ENCODE peak calls at places on chromosomes 2 and 18, in four cellular contexts. One of them, this sample, is unnamed.

GRCh38 chr2:206920310-206920709 is 19.0 kb upstream of the CPO start:
- DNase-seq in IMR-90: no peak
- DNase-seq in prostate gland: no peak
- DNase-seq in cardiac muscle cell: no peak
- DNase-seq in this sample: no peak

GRCh38 chr2:74554821-74555531 is 456 bp downstream of the DOK1 start:
- DNase-seq in IMR-90: peak; percentile 27
- DNase-seq in prostate gland: no peak
- DNase-seq in cardiac muscle cell: peak; percentile 50
- DNase-seq in this sample: peak; percentile 76

GRCh38 chr18:36744261-36744876 is 84.4 kb downstream of the TPGS2 start:
- DNase-seq in IMR-90: peak; percentile 72
- DNase-seq in prostate gland: no peak
- DNase-seq in cardiac muscle cell: no peak
- DNase-seq in this sample: no peak

GRCh38 chr2:36408198-36408703 is 52.7 kb downstream of the CRIM1 start:
- DNase-seq in IMR-90: peak; percentile 85
- DNase-seq in prostate gland: no peak
- DNase-seq in cardiac muscle cell: peak; percentile 65
- DNase-seq in this sample: no peak

GRCh38 chr2:25853038-25853638 is 25.1 kb downstream of the ASXL2 start:
- DNase-seq in IMR-90: no peak
- DNase-seq in prostate gland: no peak
- DNase-seq in cardiac muscle cell: no peak
- DNase-seq in this sample: no peak

GRCh38 chr2:233079473-233079877 is 19.3 kb downstream of the INPP5D start:
- DNase-seq in IMR-90: no peak
- DNase-seq in prostate gland: no peak
- DNase-seq in cardiac muscle cell: no peak
- DNase-seq in this sample: peak; percentile 72

GRCh38 chr2:188032786-188033185 is 258.9 kb upstream of the GULP1 start:
- DNase-seq in IMR-90: no peak
- DNase-seq in prostate gland: no peak
- DNase-seq in cardiac muscle cell: no peak
- DNase-seq in this sample: no peak

GRCh38 chr2:105683145-105683544 is 61.6 kb upstream of the NCK2 start:
- DNase-seq in IMR-90: no peak
- DNase-seq in prostate gland: no peak
- DNase-seq in cardiac muscle cell: no peak
- DNase-seq in this sample: no peak

GRCh38 chr2:100683231-100683630 is 120.4 kb downstream of the PDCL3 start:
- DNase-seq in IMR-90: no peak
- DNase-seq in prostate gland: no peak
- DNase-seq in cardiac muscle cell: no peak
- DNase-seq in this sample: no peak

GRCh38 chr2:39379643-39380524 is 57.2 kb downstream of the MAP4K3 start:
- DNase-seq in IMR-90: peak; percentile 68
- DNase-seq in prostate gland: peak; percentile 61
- DNase-seq in cardiac muscle cell: peak; percentile 81
- DNase-seq in this sample: peak; percentile 15

GRCh38 chr2:138766464-138766863 is 13.7 kb downstream of the NXPH2 start:
- DNase-seq in IMR-90: no peak
- DNase-seq in prostate gland: no peak
- DNase-seq in cardiac muscle cell: no peak
- DNase-seq in this sample: no peak

GRCh38 chr2:74632209-74632938 is 15.8 kb downstream of the M1AP start:
- DNase-seq in IMR-90: peak; percentile 23
- DNase-seq in prostate gland: no peak
- DNase-seq in cardiac muscle cell: peak; percentile 52
- DNase-seq in this sample: no peak

GRCh38 chr2:108786354-108787208 is at the start of gene CCDC138:
- DNase-seq in IMR-90: peak; percentile 82
- DNase-seq in prostate gland: peak; percentile 83
- DNase-seq in cardiac muscle cell: peak; percentile 93
- DNase-seq in this sample: peak; percentile 93

GRCh38 chr2:209642146-209642815 is 129.4 kb upstream of the UNC80 start:
- DNase-seq in IMR-90: peak; percentile 1
- DNase-seq in prostate gland: no peak
- DNase-seq in cardiac muscle cell: no peak
- DNase-seq in this sample: no peak

GRCh38 chr2:219253753-219254589 is at the start of gene TUBA4A:
- DNase-seq in IMR-90: peak; percentile 37
- DNase-seq in prostate gland: peak; percentile 91
- DNase-seq in cardiac muscle cell: peak; percentile 62
- DNase-seq in this sample: peak; percentile 91

GRCh38 chr18:35458677-35459441 is 38.9 kb downstream of the INO80C start:
- DNase-seq in IMR-90: peak; percentile 79
- DNase-seq in prostate gland: no peak
- DNase-seq in cardiac muscle cell: peak; percentile 82
- DNase-seq in this sample: no peak

GRCh38 chr18:79438089-79438488 is 42.4 kb downstream of the NFATC1 start:
- DNase-seq in IMR-90: no peak
- DNase-seq in prostate gland: no peak
- DNase-seq in cardiac muscle cell: no peak
- DNase-seq in this sample: no peak
- H3K36me3 ChIP-seq in IMR-90: no peaks in the 10 kb centered on the region
- H3K36me3 ChIP-seq in prostate gland: no peaks in the 10 kb centered on the region
- H3K36me3 ChIP-seq in cardiac muscle cell: no peaks in the 10 kb centered on the region
- H3K36me3 ChIP-seq in this sample: no peaks in the 10 kb centered on the region

DNA sequence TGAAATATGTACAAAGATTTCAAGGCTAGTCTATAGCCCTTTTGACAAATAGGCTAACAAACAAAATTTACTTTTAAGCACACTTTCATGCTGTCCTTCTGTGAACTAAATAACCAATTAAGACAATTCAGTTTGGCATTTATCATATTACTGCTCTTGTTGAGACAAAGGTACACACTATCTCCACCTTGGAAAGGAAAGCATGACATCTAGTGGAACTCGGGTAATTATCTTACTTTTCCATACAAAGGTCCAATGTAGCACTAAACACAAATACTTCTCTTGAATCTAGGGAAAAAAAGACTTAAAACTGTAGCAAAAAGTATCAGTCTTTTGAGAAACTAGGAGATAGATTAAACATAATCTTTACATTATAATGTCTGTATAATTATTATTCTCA is 125.0 kb upstream of the CD226 start:
- DNase-seq in IMR-90: peak; percentile 50
- DNase-seq in prostate gland: no peak
- DNase-seq in cardiac muscle cell: peak; percentile 68
- DNase-seq in this sample: no peak
- TF ChIP-seq CTCF in IMR-90: peak; percentile 59
- TF ChIP-seq CTCF in prostate gland: peak; percentile 27
- TF ChIP-seq CTCF in cardiac muscle cell: peak; percentile 47
- TF ChIP-seq CTCF in this sample: peak; percentile 36

DNA sequence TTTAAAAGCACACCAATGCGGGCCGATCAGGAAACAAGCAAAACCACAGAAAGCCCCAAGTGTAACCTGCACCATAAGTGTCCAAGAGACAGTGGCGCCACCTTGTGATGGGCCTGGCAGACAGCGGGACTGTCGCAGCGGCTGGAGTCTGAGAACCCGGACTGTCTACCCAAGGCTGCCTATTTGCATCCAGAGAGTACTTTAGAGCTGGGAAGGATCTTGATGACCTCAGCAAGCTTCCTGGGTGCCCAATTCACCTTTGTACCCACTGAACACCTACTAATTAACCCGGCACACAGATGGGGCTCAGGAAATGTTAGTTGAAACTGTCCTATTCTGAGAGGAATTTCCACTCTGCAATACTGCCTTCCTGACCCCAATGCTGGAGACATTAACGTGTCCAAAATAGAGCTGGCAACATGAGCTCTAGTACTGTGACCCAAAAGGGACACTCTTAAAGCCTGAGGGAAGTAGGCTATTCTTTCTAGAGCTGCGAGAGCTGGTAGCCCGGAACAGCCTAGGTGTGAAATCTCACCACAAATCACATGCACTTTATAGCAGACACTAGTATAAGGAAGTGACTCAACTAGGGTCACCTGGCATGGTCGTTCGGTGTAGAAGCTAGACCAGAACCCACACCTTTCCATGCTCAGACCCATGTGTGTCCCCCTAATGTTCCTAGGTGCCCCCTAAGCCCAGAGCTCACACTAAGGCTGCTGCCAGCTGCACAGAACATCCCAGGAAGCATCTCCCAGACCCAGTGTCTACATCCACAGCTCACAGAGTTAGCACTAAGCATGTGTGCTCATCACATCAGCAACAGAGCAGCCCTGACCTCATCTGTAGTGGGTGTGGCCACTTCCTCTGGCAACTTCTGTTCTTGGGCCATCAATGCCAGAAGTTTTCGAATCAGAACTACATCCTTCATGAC is 25.4 kb downstream of the POLR1A start:
- DNase-seq in IMR-90: peak; percentile 67
- DNase-seq in prostate gland: peak; percentile 70
- DNase-seq in cardiac muscle cell: peak; percentile 78
- DNase-seq in this sample: peak; percentile 66
- H3K36me3 ChIP-seq in IMR-90: peaks cover 35% of the 10 kb centered on the region
- H3K36me3 ChIP-seq in prostate gland: no peaks in the 10 kb centered on the region
- H3K36me3 ChIP-seq in cardiac muscle cell: peaks cover 33% of the 10 kb centered on the region
- H3K36me3 ChIP-seq in this sample: peaks cover 30% of the 10 kb centered on the region

GRCh38 chr2:111120253-111121027 is at the start of gene BCL2L11:
- DNase-seq in IMR-90: peak; percentile 89
- DNase-seq in prostate gland: peak; percentile 96
- DNase-seq in cardiac muscle cell: peak; percentile 96
- DNase-seq in this sample: peak; percentile 92
- TF ChIP-seq CTCF in IMR-90: peak; percentile 18
- TF ChIP-seq CTCF in prostate gland: peak; percentile 23
- TF ChIP-seq CTCF in cardiac muscle cell: peak; percentile 29
- TF ChIP-seq CTCF in this sample: peak; percentile 13

GRCh38 chr2:96340493-96341414 is 5.2 kb downstream of the NCAPH start:
- DNase-seq in IMR-90: peak; percentile 64
- DNase-seq in prostate gland: no peak
- DNase-seq in cardiac muscle cell: no peak
- DNase-seq in this sample: no peak
- H3K36me3 ChIP-seq in IMR-90: no peaks in the 10 kb centered on the region
- H3K36me3 ChIP-seq in prostate gland: no peaks in the 10 kb centered on the region
- H3K36me3 ChIP-seq in cardiac muscle cell: no peaks in the 10 kb centered on the region
- H3K36me3 ChIP-seq in this sample: peaks cover 5% of the 10 kb centered on the region